ENCODE peak calls at places on chromosomes 1 and 21, in six cellular contexts. M is activated B cell treated with CpG ODN at 0.5 μM for 24 hours, G is fibroblast of lung, V is Caco-2, O is GM20000, R is GM23338. W is an unnamed sample.

GRCh38 chr1:25204797-25205441 is 27.4 kb downstream of the SYF2 start:
- DNase-seq in M (no peak), G (peak), V (no peak), O (peak), R (peak), W (no peak)

GRCh38 chr21:34548782-34549376 is 36.9 kb upstream of the KCNE1 start:
- DNase-seq in R (no peak), O (no peak), M (no peak), V (no peak), G (no peak), W (no peak)

GRCh38 chr1:44501022-44501910 is 96.2 kb downstream of the RNF220 start:
- DNase-seq in G (no peak), O (no peak), R (peak), V (no peak), M (no peak), W (no peak)

GRCh38 chr1:1221887-1222574 is 8.1 kb upstream of the TNFRSF4 start:
- DNase-seq in R (no peak), V (no peak), O (no peak), G (no peak), M (no peak), W (no peak)

GRCh38 chr1:156703336-156703735 is 2.0 kb downstream of the CRABP2 start:
- DNase-seq in G (no peak), R (no peak), M (no peak), V (no peak), O (no peak), W (no peak)

GRCh38 chr1:30778156-30778978 is 20.8 kb upstream of the LAPTM5 start:
- DNase-seq in M (no peak), R (no peak), V (no peak), G (peak), O (no peak), W (no peak)

GRCh38 chr1:24321712-24322635 is 2.8 kb downstream of the GRHL3 start:
- DNase-seq in V (peak), O (peak), G (peak), M (peak), R (peak), W (no peak)

GRCh38 chr1:32480761-32481160 is 15.9 kb downstream of the ZBTB8B start:
- DNase-seq in V (no peak), G (no peak), M (no peak), O (no peak), R (no peak), W (no peak)

GRCh38 chr1:2256430-2257244 is 28.5 kb downstream of the SKI start:
- DNase-seq in V (no peak), O (no peak), R (no peak), G (no peak), M (no peak), W (no peak)

GRCh38 chr1:30476911-30477459 is 246.4 kb downstream of the MATN1 start:
- DNase-seq in G (no peak), R (no peak), O (no peak), M (no peak), V (no peak), W (peak)

GRCh38 chr1:63864224-63864623 is 90.4 kb downstream of the ROR1 start:
- DNase-seq in G (peak), V (no peak), M (no peak), O (no peak), R (no peak), W (no peak)

GRCh38 chr1:148160421-148161251 is 8.6 kb upstream of the NBPF11 start:
- DNase-seq in G (no peak), O (peak), R (peak), V (no peak), M (no peak), W (no peak)

GRCh38 chr1:61157420-61157987 is 75.1 kb downstream of the NFIA start:
- DNase-seq in G (peak), V (no peak), O (no peak), R (no peak), M (no peak), W (no peak)

GRCh38 chr1:80535446-80535845 is 1265.3 kb upstream of the ADGRL2 start:
- DNase-seq in O (no peak), M (no peak), R (peak), G (no peak), V (no peak), W (no peak)

GRCh38 chr21:17612023-17612564 is 607 bp downstream of the BTG3 start:
- DNase-seq in V (peak), O (peak), R (peak), G (peak), M (no peak), W (no peak)

GRCh38 chr21:45887121-45887611 is 94.4 kb upstream of the COL6A1 start:
- DNase-seq in V (peak), M (no peak), R (no peak), O (no peak), G (peak), W (no peak)

GRCh38 chr1:93964777-93965200 is 55.6 kb upstream of the GCLM start:
- DNase-seq in M (no peak), O (no peak), V (no peak), R (no peak), G (peak), W (no peak)

GRCh38 chr1:220696863-220697231 is 6.7 kb downstream of the C1orf115 start:
- DNase-seq in R (no peak), O (no peak), V (no peak), G (peak), M (no peak), W (no peak)

GRCh38 chr1:226656601-226657277 is 82.3 kb downstream of the ITPKB start:
- DNase-seq in G (peak), M (no peak), R (no peak), V (no peak), O (no peak), W (no peak)

GRCh38 chr1:46183926-46184557 is 7.8 kb upstream of the P3R3URF start:
- DNase-seq in G (no peak), M (no peak), R (no peak), O (no peak), V (no peak), W (no peak)

GRCh38 chr1:200334661-200335256 is 75.1 kb downstream of the ZNF281 start:
- DNase-seq in O (no peak), V (no peak), M (no peak), R (no peak), G (no peak), W (no peak)

GRCh38 chr1:197675475-197676324 is 99.6 kb downstream of the DENND1B start:
- DNase-seq in G (peak), O (no peak), M (no peak), V (no peak), R (peak), W (no peak)

GRCh38 chr1:40477680-40478057 is 579 bp downstream of the ZFP69 start:
- DNase-seq in V (no peak), M (no peak), O (peak), G (peak), R (no peak), W (no peak)

DNA sequence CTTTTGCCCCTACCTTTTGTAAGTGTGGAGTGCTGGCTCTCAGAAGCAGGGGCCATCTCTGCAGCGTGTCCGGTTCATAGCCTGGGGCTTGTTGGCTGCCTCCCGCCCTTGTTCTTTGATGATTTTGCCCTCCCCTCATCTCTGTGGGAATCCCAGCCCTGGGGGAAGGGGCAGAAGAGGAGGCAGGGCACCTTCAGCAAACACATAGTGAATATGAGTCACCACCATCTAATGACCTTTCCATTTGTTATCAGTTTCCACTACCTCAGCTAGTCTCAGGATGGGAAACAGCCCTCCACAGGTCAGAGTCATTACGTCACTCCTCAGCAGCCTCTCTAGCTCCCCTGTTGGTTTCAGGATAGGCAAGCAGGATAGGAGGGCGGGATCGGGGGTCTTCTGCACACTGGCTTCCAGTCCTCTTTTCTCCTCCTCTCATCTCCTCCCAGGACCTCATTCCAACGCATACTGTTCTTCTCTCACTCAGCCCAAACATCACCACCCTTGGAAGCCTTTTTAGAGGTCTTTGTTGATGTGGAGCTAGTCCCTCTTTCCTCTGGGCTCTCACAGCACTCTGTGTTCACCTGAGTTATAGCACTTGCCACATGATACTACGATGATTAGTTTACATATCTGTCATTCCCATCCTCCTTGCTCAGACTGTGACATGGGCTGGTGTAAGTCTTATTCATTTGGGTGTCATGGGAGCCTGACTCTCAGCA is 15.8 kb downstream of the GADD45A start:
- DNase-seq in R (peak), G (no peak), O (peak), V (peak), M (no peak), W (no peak)
- TF ChIP-seq CTCF in R (peak), G (no peak), O (no peak), V (peak), M (no peak), W (peak)

GRCh38 chr1:224172229-224172628 is 10.8 kb upstream of the DEGS1 start:
- DNase-seq in O (no peak), R (no peak), V (no peak), M (no peak), G (no peak), W (no peak)

GRCh38 chr1:224177356-224177999 is 5.6 kb upstream of the DEGS1 start:
- DNase-seq in R (no peak), M (no peak), V (no peak), O (no peak), G (no peak), W (no peak)

GRCh38 chr1:224173523-224173922 is 9.5 kb upstream of the DEGS1 start:
- DNase-seq in M (no peak), V (no peak), G (no peak), R (no peak), O (no peak), W (no peak)

GRCh38 chr1:224178894-224179293 is 4.1 kb upstream of the DEGS1 start:
- DNase-seq in O (no peak), M (no peak), R (no peak), V (no peak), G (no peak), W (no peak)

GRCh38 chr1:224175615-224176014 is 7.4 kb upstream of the DEGS1 start:
- DNase-seq in V (peak), R (peak), O (no peak), G (no peak), M (no peak), W (no peak)
- TF ChIP-seq CTCF in V (no peak), R (peak), O (no peak), G (no peak), M (no peak), W (no peak)

GRCh38 chr1:182450087-182450486 is at the start of gene RGSL1:
- DNase-seq in R (no peak), O (no peak), M (no peak), V (no peak), G (no peak), W (no peak)

GRCh38 chr1:182442333-182442732 is 7.6 kb upstream of the RGSL1 start:
- DNase-seq in V (no peak), M (no peak), O (no peak), R (no peak), G (no peak), W (no peak)

GRCh38 chr1:182444497-182444896 is 5.4 kb upstream of the RGSL1 start:
- DNase-seq in R (peak), M (no peak), O (peak), G (no peak), V (no peak), W (no peak)

GRCh38 chr1:182447660-182448059 is 2.3 kb upstream of the RGSL1 start:
- DNase-seq in M (no peak), V (no peak), G (no peak), R (no peak), O (no peak), W (no peak)

DNA sequence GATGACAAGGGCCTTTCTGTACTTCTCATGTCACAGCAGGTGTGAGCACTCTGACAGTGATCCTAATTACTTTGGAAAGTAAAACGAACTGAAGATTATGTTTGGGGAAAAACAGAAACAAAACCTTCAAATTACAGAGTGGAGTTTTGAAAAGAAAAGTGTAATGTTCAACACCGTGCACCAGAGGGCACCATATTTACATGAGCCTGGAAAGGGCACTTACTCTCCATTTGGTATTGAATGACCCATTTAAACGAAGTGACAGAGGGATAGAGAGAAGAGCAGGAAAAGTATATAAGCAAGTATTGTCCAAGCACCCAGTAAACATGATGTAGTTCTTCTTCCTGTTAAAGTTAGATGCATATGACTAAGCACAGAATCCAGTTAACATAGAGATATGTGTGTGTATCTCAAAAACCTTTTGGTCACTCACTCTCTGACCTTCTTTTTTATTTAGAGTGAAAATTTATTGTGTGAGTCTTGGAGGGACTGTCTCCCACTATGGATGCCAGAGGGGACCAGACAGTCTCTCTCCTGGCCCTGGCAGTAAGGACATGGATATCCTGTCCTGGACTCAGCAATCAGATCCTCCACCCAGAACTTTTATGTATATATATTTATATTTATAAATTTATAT is 3.8 kb upstream of the RGSL1 start:
- DNase-seq in O (peak), R (peak), G (peak), M (no peak), V (no peak), W (no peak)
- TF ChIP-seq CTCF in O (peak), R (peak), G (peak), M (peak), V (peak), W (peak)

DNA sequence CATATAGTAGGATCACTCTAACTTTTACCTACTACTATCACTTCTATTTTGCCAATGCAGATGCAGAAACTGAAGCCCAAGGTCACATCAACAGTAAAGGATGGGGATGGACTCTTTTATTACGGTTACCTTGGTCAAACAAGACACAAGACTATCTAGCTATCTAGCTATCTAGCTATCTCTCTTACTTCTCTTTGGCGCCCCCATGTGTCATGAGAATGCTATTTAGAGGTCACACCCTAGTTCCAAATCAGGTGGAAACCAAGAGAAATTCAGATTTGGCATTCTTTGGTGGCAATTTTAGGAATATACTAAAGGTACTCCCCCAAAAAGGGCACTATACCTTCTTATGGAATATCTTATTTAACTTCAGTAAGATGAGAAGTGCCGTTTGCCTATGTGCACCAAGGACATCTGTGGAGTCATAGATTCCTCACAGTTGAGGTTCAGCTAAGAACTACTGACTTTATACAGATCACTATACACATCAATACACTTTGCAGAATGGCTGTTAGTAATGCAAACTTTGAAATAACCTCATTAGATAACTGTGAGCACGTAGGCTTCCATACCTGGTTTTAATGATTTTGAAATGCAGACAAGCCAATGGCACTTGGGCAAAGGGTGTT is 6.7 kb downstream of the ZNF648 start:
- DNase-seq in G (peak), O (peak), V (no peak), R (peak), M (no peak), W (no peak)
- TF ChIP-seq CTCF in G (peak), O (peak), V (peak), R (peak), M (no peak), W (peak)

GRCh38 chr21:44752701-44753235 is 41.4 kb upstream of the TSPEAR start:
- DNase-seq in R (no peak), M (no peak), G (no peak), V (no peak), O (no peak), W (no peak)
- TF ChIP-seq CTCF in R (no peak), M (no peak), G (no peak), V (no peak), O (no peak), W (no peak)

GRCh38 chr21:43832648-43833047 is 32.4 kb upstream of the AGPAT3 start:
- DNase-seq in M (no peak), O (no peak), R (no peak), V (no peak), G (no peak), W (no peak)

GRCh38 chr21:43835061-43835460 is 30.0 kb upstream of the AGPAT3 start:
- DNase-seq in V (no peak), M (no peak), G (no peak), R (no peak), O (peak), W (no peak)

GRCh38 chr21:43829575-43830119 is 35.4 kb upstream of the AGPAT3 start:
- DNase-seq in G (no peak), R (peak), M (no peak), V (no peak), O (peak), W (no peak)

GRCh38 chr21:43834146-43834905 is 30.7 kb upstream of the AGPAT3 start:
- DNase-seq in V (no peak), O (no peak), R (no peak), G (no peak), M (no peak), W (no peak)

DNA sequence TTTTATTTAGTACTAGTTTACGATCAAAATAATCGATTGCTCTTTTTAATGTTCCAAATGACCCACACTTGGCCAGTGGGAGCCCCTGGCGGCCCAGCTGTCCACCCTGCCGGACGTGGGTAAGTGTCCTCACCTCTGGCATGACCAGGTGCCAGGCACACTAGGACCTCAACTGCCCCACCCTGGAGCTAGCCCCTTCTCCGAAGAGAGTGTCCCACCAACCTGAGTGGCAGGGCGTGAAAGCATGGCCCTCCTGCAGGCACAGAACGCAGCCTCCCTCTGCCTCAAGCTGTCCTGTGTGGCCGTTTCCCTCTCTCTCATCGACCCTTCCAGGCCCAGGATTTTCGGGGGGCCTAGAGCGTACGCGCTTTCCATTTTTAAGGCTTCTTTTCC is 32.9 kb upstream of the AGPAT3 start:
- DNase-seq in V (no peak), G (no peak), M (no peak), O (no peak), R (no peak), W (no peak)
- TF ChIP-seq CTCF in V (no peak), G (no peak), M (no peak), O (no peak), R (no peak), W (no peak)